ENCODE peak calls at places on chromosome X, in six cellular contexts. L is EH, E is NCI-H1105 treated with DMSO at 0.1 percent for 48 hours, I is globus pallidus, F is NCI-H748 treated with DMSO at 0.1 percent for 48 hours, Q is amygdala. C is an unnamed sample.

GRCh38 chrX:152817082-152817744 is 13.3 kb downstream of the CETN2 start:
- DNase-seq in L (peak), E (peak), I (peak), F (no peak), Q (peak), C (no peak)

GRCh38 chrX:30643313-30643821 is 9.9 kb upstream of the GK start:
- DNase-seq in L (peak), E (no peak), I (peak), F (no peak), Q (no peak), C (no peak)

GRCh38 chrX:9847071-9847470 is 60.8 kb downstream of the SHROOM2 start:
- DNase-seq in L (peak), E (no peak), I (no peak), F (no peak), Q (no peak), C (no peak)

GRCh38 chrX:115030635-115031034 is 13.2 kb upstream of the IL13RA2 start:
- DNase-seq in L (no peak), E (peak), I (no peak), F (peak), Q (no peak), C (peak)

GRCh38 chrX:37922926-37923325 is 75.6 kb upstream of the DYNLT3 start:
- DNase-seq in L (no peak), E (no peak), I (no peak), F (no peak), Q (no peak), C (no peak)

GRCh38 chrX:42818151-42818921 is 40.4 kb upstream of the PPP1R2C start:
- DNase-seq in L (no peak), E (no peak), I (no peak), F (no peak), Q (no peak), C (no peak)

GRCh38 chrX:110042521-110042920 is 39.6 kb downstream of the TMEM164 start:
- DNase-seq in L (peak), E (no peak), I (no peak), F (no peak), Q (no peak), C (no peak)

GRCh38 chrX:23907496-23908218 is at the start of the genes APOO and CXorf58:
- DNase-seq in L (peak), E (peak), I (peak), F (peak), Q (peak), C (peak)

GRCh38 chrX:151098996-151099395 is 77.4 kb upstream of the GPR50 start:
- DNase-seq in L (no peak), E (no peak), I (no peak), F (no peak), Q (no peak), C (no peak)

GRCh38 chrX:68902706-68903105 is 73.9 kb downstream of the EFNB1 start:
- DNase-seq in L (no peak), E (no peak), I (no peak), F (no peak), Q (no peak), C (no peak)

GRCh38 chrX:103215037-103215767 is at the start of gene BEX4:
- DNase-seq in L (peak), E (peak), I (peak), F (peak), Q (peak), C (peak)

GRCh38 chrX:9928083-9928482 is 39.1 kb upstream of the CLDN34 start:
- DNase-seq in L (no peak), E (peak), I (peak), F (peak), Q (peak), C (peak)

GRCh38 chrX:26562156-26562555 is 346.2 kb downstream of the MAGEB5 start:
- DNase-seq in L (no peak), E (no peak), I (no peak), F (no peak), Q (no peak), C (no peak)